ENCODE peak calls at places on chromosome 6, in four cellular contexts. R is adrenal gland, S is MCF 10A, O is epithelial cell of esophagus. W is an unnamed sample.

GRCh38 chr6:35415065-35415880 is 36.9 kb upstream of the FANCE start:
- DNase-seq in S (peak; percentile 79), R (peak; percentile 89), O (peak; percentile 79), W (peak; percentile 42)

GRCh38 chr6:89731924-89732568 is 87.5 kb downstream of the MDN1 start:
- DNase-seq in S (no peak), R (no peak), O (no peak), W (no peak)

GRCh38 chr6:53615633-53616449 is 49.7 kb downstream of the KLHL31 start:
- DNase-seq in O (peak; percentile 99), R (peak; percentile 21), S (peak; percentile 92), W (peak; percentile 88)

GRCh38 chr6:114075777-114076176 is 104.8 kb upstream of the HDAC2 start:
- DNase-seq in R (no peak), S (no peak), O (no peak), W (no peak)

GRCh38 chr6:121436172-121436965 is 923 bp downstream of the GJA1 start:
- DNase-seq in S (no peak), R (no peak), O (peak; percentile 13), W (peak; percentile 3)

GRCh38 chr6:117613920-117614535 is 11.7 kb upstream of the GOPC start:
- DNase-seq in R (no peak), S (no peak), O (peak; percentile 33), W (no peak)

GRCh38 chr6:125906158-125906998 is 50.2 kb upstream of the HINT3 start:
- DNase-seq in S (peak; percentile 69), O (peak; percentile 51), R (peak; percentile 32), W (no peak)

GRCh38 chr6:166172546-166172945 is 4.9 kb upstream of the TBXT start:
- DNase-seq in S (no peak), R (no peak), O (no peak), W (no peak)

GRCh38 chr6:144302701-144303351 is 17.7 kb downstream of the UTRN start:
- DNase-seq in R (no peak), S (no peak), O (peak; percentile 6), W (no peak)

GRCh38 chr6:14658909-14659561 is 541.5 kb downstream of the CD83 start:
- DNase-seq in S (peak; percentile 54), R (no peak), O (peak; percentile 84), W (no peak)

GRCh38 chr6:159540152-159540551 is 152.9 kb downstream of the SOD2 start:
- DNase-seq in R (no peak), O (no peak), S (no peak), W (no peak)
- TF ChIP-seq CTCF in R (no peak), O (no peak), S (no peak), W (peak; percentile 16)

GRCh38 chr6:149963212-149963461 is 606 bp upstream of the ULBP1 start:
- DNase-seq in R (no peak), S (no peak), O (peak; percentile 37), W (peak; percentile 55)

GRCh38 chr6:149963462-149964242 is at the start of gene ULBP1:
- DNase-seq in S (no peak), O (peak; percentile 89), R (peak; percentile 83), W (peak; percentile 88)

GRCh38 chr6:149962461-149963211 is 1.1 kb upstream of the ULBP1 start:
- DNase-seq in R (no peak), O (no peak), S (no peak), W (no peak)

GRCh38 chr6:149960488-149960887 is 3.3 kb upstream of the ULBP1 start:
- DNase-seq in S (no peak), R (no peak), O (no peak), W (no peak)

GRCh38 chr6:149961728-149962425 is 1.9 kb upstream of the ULBP1 start:
- DNase-seq in S (peak; percentile 44), R (no peak), O (peak; percentile 30), W (no peak)
- TF ChIP-seq CTCF in S (peak; percentile 24), R (no peak), O (no peak), W (peak; percentile 7)

GRCh38 chr6:81241717-81242116 is 510.8 kb downstream of the TENT5A start:
- DNase-seq in R (no peak), O (peak; percentile 43), S (peak; percentile 45), W (no peak)
- TF ChIP-seq CTCF in R (peak; percentile 55), O (peak; percentile 35), S (peak; percentile 37), W (no peak)

DNA sequence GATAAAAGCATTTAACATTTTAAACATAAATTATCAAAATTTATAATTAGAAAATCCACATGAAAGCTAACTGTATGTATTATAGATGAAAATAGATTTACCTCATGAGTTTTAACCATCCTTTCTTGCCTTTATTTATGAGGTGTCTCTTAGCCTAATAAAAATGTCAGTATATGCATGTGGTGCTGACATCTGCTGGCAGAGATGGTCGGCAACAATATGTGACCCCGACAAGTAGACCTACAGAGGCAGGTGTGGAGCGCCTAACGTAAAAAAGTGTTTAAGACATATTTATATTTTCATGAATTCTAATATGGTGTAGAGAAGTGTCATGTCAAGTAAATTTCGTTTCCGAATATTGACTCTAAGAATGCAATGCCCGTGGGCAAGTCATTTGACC is 149.0 kb upstream of the FUT9 start:
- DNase-seq in O (peak; percentile 38), S (peak; percentile 14), R (no peak), W (peak; percentile 2)
- TF ChIP-seq CTCF in O (peak; percentile 53), S (peak; percentile 21), R (no peak), W (peak; percentile 25)

W was measured in RWPE1.